ENCODE peak calls at places on chromosomes 2 and 18, in ten cellular contexts. A is ELF-1; K is left ventricle myocardium superior; V is T1000; O is D341Med; T is DMS153; H is stimulated activated CD8-positive, alpha-beta memory T cell treated with anti-CD3 and anti-CD28 coated beads, Interleukin-2, amount 100 ng/mL, for 1 hour; G is ecto neural progenitor cell; U is SK-MEL-5; M is activated CD4-positive, alpha-beta T cell treated with anti-CD3 and anti-CD28 coated beads, Interleukin-2, amount 50 U/mL, for 1 hour. D is an unnamed sample.

GRCh38 chr18:6487968-6488367 is 73.3 kb upstream of the L3MBTL4 start:
- DNase-seq in M (no peak), V (no peak), G (no peak), H (no peak), O (no peak), U (no peak), K (no peak), A (peak), T (no peak), D (no peak)

GRCh38 chr18:12639990-12640880 is 17.7 kb downstream of the SPIRE1 start:
- DNase-seq in A (peak), H (no peak), V (no peak), G (no peak), U (peak), K (peak), O (no peak), M (no peak), T (no peak), D (no peak)

GRCh38 chr2:130823171-130823885 is 13.4 kb upstream of the ARHGEF4 start:
- DNase-seq in G (peak), O (no peak), H (no peak), M (no peak), T (no peak), V (no peak), K (no peak), U (no peak), A (no peak), D (no peak)

GRCh38 chr2:118291481-118291880 is 203.2 kb downstream of the INSIG2 start:
- DNase-seq in G (no peak), V (no peak), K (no peak), T (no peak), O (no peak), U (no peak), A (no peak), H (no peak), M (no peak), D (no peak)

GRCh38 chr2:139201516-139201915 is 421.3 kb upstream of the NXPH2 start:
- DNase-seq in U (no peak), M (no peak), O (no peak), V (no peak), T (no peak), G (no peak), A (no peak), K (no peak), H (no peak), D (no peak)

GRCh38 chr2:234476766-234477165 is 20.1 kb downstream of the ARL4C start:
- DNase-seq in T (no peak), G (no peak), K (no peak), O (no peak), A (no peak), V (no peak), H (no peak), U (peak), M (no peak), D (no peak)

GRCh38 chr2:237754182-237754581 is 44.4 kb upstream of the RBM44 start:
- DNase-seq in V (no peak), O (no peak), A (no peak), U (no peak), G (no peak), K (no peak), M (no peak), T (no peak), H (no peak), D (no peak)

GRCh38 chr2:32773409-32773808 is 145.6 kb downstream of the TTC27 start:
- DNase-seq in T (no peak), O (no peak), K (no peak), H (no peak), V (no peak), M (no peak), U (no peak), A (no peak), G (no peak), D (no peak)

GRCh38 chr18:58942486-58942885 is 77.8 kb downstream of the ZNF532 start:
- DNase-seq in T (no peak), U (no peak), G (no peak), V (no peak), H (no peak), A (no peak), M (no peak), K (no peak), O (no peak), D (no peak)

GRCh38 chr18:30486856-30487255 is 555.7 kb downstream of the DSC3 start:
- DNase-seq in M (no peak), H (no peak), G (no peak), A (no peak), U (no peak), T (no peak), K (no peak), V (no peak), O (no peak), D (no peak)

GRCh38 chr18:10242922-10243680 is 211.3 kb upstream of the APCDD1 start:
- DNase-seq in K (no peak), T (no peak), V (no peak), U (no peak), H (no peak), O (no peak), M (no peak), G (no peak), A (peak), D (no peak)

GRCh38 chr18:48705531-48705930 is 166.7 kb downstream of the CTIF start:
- DNase-seq in G (no peak), O (no peak), H (no peak), T (no peak), U (no peak), M (no peak), K (no peak), A (no peak), V (no peak), D (no peak)

GRCh38 chr2:197198890-197199289 is 111.7 kb downstream of the ANKRD44 start:
- DNase-seq in V (no peak), G (no peak), H (peak), M (peak), T (no peak), A (no peak), U (no peak), O (no peak), K (peak), D (peak)

GRCh38 chr2:212958757-212959295 is 192.6 kb downstream of the IKZF2 start:
- DNase-seq in T (no peak), O (no peak), H (no peak), A (no peak), K (no peak), U (peak), G (no peak), V (no peak), M (no peak), D (no peak)

GRCh38 chr2:108963057-108963456 is 26.0 kb downstream of the EDAR start:
- DNase-seq in A (no peak), M (no peak), H (no peak), U (no peak), G (no peak), T (no peak), O (no peak), K (no peak), V (no peak), D (no peak)

GRCh38 chr2:17416891-17417391 is 101.3 kb downstream of the RAD51AP2 start:
- DNase-seq in T (no peak), H (no peak), K (no peak), V (peak), U (no peak), G (no peak), M (no peak), A (no peak), O (no peak), D (no peak)

GRCh38 chr2:218257390-218257981 is 3.3 kb upstream of the GPBAR1 start:
- DNase-seq in T (no peak), V (peak), U (peak), K (no peak), G (peak), O (peak), H (peak), M (peak), A (peak), D (no peak)

GRCh38 chr18:27500531-27500930 is 315.4 kb upstream of the CHST9 start:
- DNase-seq in H (no peak), U (no peak), K (no peak), O (no peak), M (no peak), A (no peak), V (no peak), T (no peak), G (no peak), D (no peak)

GRCh38 chr2:164766217-164766616 is 75.4 kb downstream of the COBLL1 start:
- DNase-seq in A (no peak), U (no peak), M (no peak), V (no peak), H (no peak), G (no peak), T (no peak), K (no peak), O (no peak), D (no peak)

GRCh38 chr18:12839526-12840196 is 44.4 kb downstream of the PTPN2 start:
- DNase-seq in O (no peak), M (no peak), A (no peak), U (no peak), V (no peak), T (no peak), K (no peak), G (no peak), H (no peak), D (no peak)

GRCh38 chr2:213834746-213835145 is 550.5 kb downstream of the SPAG16 start:
- DNase-seq in M (no peak), K (no peak), A (no peak), O (no peak), U (no peak), T (no peak), G (no peak), V (no peak), H (no peak), D (no peak)

GRCh38 chr2:101844055-101844635 is 146.6 kb downstream of the MAP4K4 start:
- DNase-seq in K (no peak), V (no peak), M (no peak), T (no peak), H (no peak), A (no peak), U (no peak), G (no peak), O (no peak), D (no peak)

GRCh38 chr2:111116843-111117665 is 3.7 kb upstream of the BCL2L11 start:
- DNase-seq in A (peak), M (peak), T (peak), U (peak), H (peak), O (peak), G (peak), V (no peak), K (peak), D (no peak)

GRCh38 chr2:140893685-140894084 is 1237.1 kb downstream of the LRP1B start:
- DNase-seq in O (no peak), H (no peak), M (no peak), T (no peak), A (no peak), K (no peak), G (no peak), U (no peak), V (no peak), D (no peak)

GRCh38 chr2:36753706-36754221 is 57.3 kb downstream of the VIT start:
- DNase-seq in K (no peak), U (no peak), H (no peak), M (no peak), O (no peak), T (no peak), V (no peak), G (no peak), A (peak), D (no peak)

GRCh38 chr2:109171444-109172334 is 42.7 kb downstream of the SH3RF3 start:
- DNase-seq in M (no peak), H (no peak), U (peak), A (peak), T (no peak), O (no peak), G (no peak), K (peak), V (peak), D (peak)

GRCh38 chr18:845152-845819 is 33.2 kb upstream of the YES1 start:
- DNase-seq in O (no peak), H (no peak), U (peak), V (no peak), G (no peak), T (no peak), K (no peak), A (no peak), M (no peak), D (no peak)

GRCh38 chr18:24201699-24202687 is 63.1 kb downstream of the CABYR start:
- DNase-seq in K (no peak), U (no peak), O (no peak), T (no peak), A (no peak), M (no peak), G (no peak), H (no peak), V (no peak), D (no peak)

GRCh38 chr18:36352384-36352783 is 54.9 kb downstream of the FHOD3 start:
- DNase-seq in H (no peak), U (peak), M (no peak), K (no peak), G (no peak), V (no peak), A (no peak), O (no peak), T (no peak), D (no peak)

GRCh38 chr18:55096261-55097026 is 137.2 kb upstream of the CCDC68 start:
- DNase-seq in K (peak), A (peak), V (no peak), H (no peak), G (no peak), O (peak), T (no peak), U (peak), M (no peak), D (no peak)

GRCh38 chr2:54081574-54081973 is 33.8 kb upstream of the ACYP2 start:
- DNase-seq in M (no peak), U (no peak), T (no peak), A (no peak), K (no peak), H (no peak), G (no peak), V (no peak), O (no peak), D (no peak)

GRCh38 chr2:225735844-225736243 is 336.3 kb downstream of the NYAP2 start:
- DNase-seq in V (peak), O (no peak), T (no peak), G (no peak), M (no peak), A (no peak), H (no peak), K (no peak), U (no peak), D (no peak)

GRCh38 chr2:180046202-180046601 is 39.1 kb upstream of the CWC22 start:
- DNase-seq in G (no peak), A (no peak), U (no peak), T (no peak), V (no peak), M (no peak), H (no peak), O (no peak), K (no peak), D (no peak)

GRCh38 chr2:164430166-164430783 is 191.0 kb downstream of the GRB14 start:
- DNase-seq in H (no peak), K (no peak), G (no peak), M (no peak), V (peak), U (peak), O (peak), A (peak), T (peak), D (no peak)

GRCh38 chr2:126891681-126892500 is 6.8 kb upstream of the TEX51 start:
- DNase-seq in O (no peak), V (no peak), K (no peak), A (no peak), H (no peak), M (no peak), G (peak), U (no peak), T (no peak), D (peak)

GRCh38 chr2:64487256-64488049 is 33.5 kb downstream of the LGALSL start:
- DNase-seq in U (peak), T (peak), A (no peak), M (no peak), H (no peak), V (no peak), G (no peak), O (no peak), K (no peak), D (no peak)

GRCh38 chr2:75710577-75711253 is at the start of gene GCFC2:
- DNase-seq in V (peak), A (peak), O (peak), H (peak), M (peak), K (peak), U (peak), G (peak), T (peak), D (peak)